ENCODE peak calls at places on chromosomes 16 and 17, in five cellular contexts. N is neural progenitor cell; L is activated CD4-positive, alpha-beta T cell treated with anti-CD3 and anti-CD28 coated beads, Interleukin-2, amount 50 U/mL, for 1 hour; Y is Jurkat, Clone E6-1; F is NCI-H2029 treated with DMSO at 0.1 percent for 48 hours. B is an unnamed sample.

GRCh38 chr17:41098476-41098875 is 534 bp upstream of the KRTAP4-8 start:
- DNase-seq in N (no peak), L (no peak), Y (no peak), F (no peak), B (no peak)

GRCh38 chr17:9444687-9445086 is 130.9 kb downstream of the STX8 start:
- DNase-seq in N (no peak), L (no peak), Y (no peak), F (no peak), B (no peak)

GRCh38 chr16:85056211-85056748 is 28.7 kb downstream of the KIAA0513 start:
- DNase-seq in N (peak; percentile 47), L (no peak), Y (no peak), F (no peak), B (no peak)

GRCh38 chr17:81432873-81433451 is 37.7 kb downstream of the BAHCC1 start:
- DNase-seq in N (no peak), L (no peak), Y (no peak), F (peak; percentile 43), B (no peak)

GRCh38 chr17:81018044-81018802 is 16.7 kb upstream of the BAIAP2 start:
- DNase-seq in N (peak; percentile 82), L (peak; percentile 21), Y (no peak), F (peak; percentile 29), B (peak; percentile 86)

GRCh38 chr17:17792551-17793377 is 44.0 kb downstream of the SREBF1 start:
- DNase-seq in N (peak; percentile 64), L (peak; percentile 51), Y (peak; percentile 80), F (no peak), B (peak; percentile 84)

GRCh38 chr17:37570527-37571093 is 38.6 kb downstream of the SYNRG start:
- DNase-seq in N (peak; percentile 67), L (peak; percentile 6), Y (peak; percentile 12), F (peak; percentile 10), B (peak; percentile 4)

GRCh38 chr17:35294756-35295155 is 51.9 kb downstream of the SLFN5 start:
- DNase-seq in N (no peak), L (no peak), Y (no peak), F (no peak), B (no peak)

GRCh38 chr16:77336637-77337036 is 98.2 kb downstream of the ADAMTS18 start:
- DNase-seq in N (peak; percentile 62), L (no peak), Y (no peak), F (no peak), B (no peak)

GRCh38 chr16:12538667-12539081 is 265.0 kb downstream of the CPPED1 start:
- DNase-seq in N (no peak), L (no peak), Y (no peak), F (no peak), B (peak; percentile 19)

GRCh38 chr16:19517424-19518089 is 4.3 kb downstream of the GDE1 start:
- DNase-seq in N (no peak), L (no peak), Y (no peak), F (no peak), B (no peak)

GRCh38 chr16:84514874-84515835 is 10.7 kb upstream of the MEAK7 start:
- DNase-seq in N (peak; percentile 50), L (peak; percentile 76), Y (peak; percentile 94), F (peak; percentile 12), B (no peak)

GRCh38 chr17:18995220-18995619 is 9.3 kb downstream of the FAM83G start:
- DNase-seq in N (no peak), L (no peak), Y (no peak), F (no peak), B (no peak)

GRCh38 chr16:87056083-87056482 is 261.1 kb downstream of the C16orf95 start:
- DNase-seq in N (no peak), L (no peak), Y (no peak), F (no peak), B (no peak)

GRCh38 chr16:11178424-11178823 is 77.6 kb downstream of the SOCS1 start:
- DNase-seq in N (no peak), L (no peak), Y (no peak), F (no peak), B (no peak)

GRCh38 chr16:12010388-12011251 is 34.1 kb downstream of the SNX29 start:
- DNase-seq in N (no peak), L (no peak), Y (no peak), F (no peak), B (no peak)

GRCh38 chr17:79945591-79946255 is 89.9 kb downstream of the TBC1D16 start:
- DNase-seq in N (no peak), L (no peak), Y (no peak), F (no peak), B (no peak)

GRCh38 chr17:50445730-50446305 is 19.8 kb downstream of the ACSF2 start:
- DNase-seq in N (no peak), L (no peak), Y (no peak), F (no peak), B (no peak)

GRCh38 chr17:78645421-78646295 is 68.5 kb upstream of the DNAH17 start:
- DNase-seq in N (no peak), L (peak; percentile 55), Y (no peak), F (no peak), B (peak; percentile 18)

GRCh38 chr17:60065867-60066266 is 12.9 kb downstream of the HEATR6 start:
- DNase-seq in N (no peak), L (no peak), Y (no peak), F (no peak), B (no peak)

GRCh38 chr16:56389554-56389953 is 35.8 kb downstream of the AMFR start:
- DNase-seq in N (no peak), L (no peak), Y (no peak), F (no peak), B (no peak)

GRCh38 chr17:28467456-28468025 is 5.9 kb upstream of the SLC13A2 start:
- DNase-seq in N (no peak), L (no peak), Y (peak; percentile 14), F (no peak), B (no peak)

GRCh38 chr17:81518785-81519283 is 6.2 kb upstream of the ACTG1 start:
- DNase-seq in N (peak; percentile 48), L (no peak), Y (no peak), F (no peak), B (no peak)

GRCh38 chr17:29847527-29847931 is 82.5 kb downstream of the SSH2 start:
- DNase-seq in N (no peak), L (no peak), Y (no peak), F (no peak), B (no peak)

GRCh38 chr16:27303256-27304100 is 10.3 kb upstream of the IL4R start:
- DNase-seq in N (no peak), L (no peak), Y (no peak), F (no peak), B (no peak)

GRCh38 chr17:444879-445454 is 92.4 kb upstream of the RPH3AL start:
- DNase-seq in N (peak; percentile 43), L (no peak), Y (no peak), F (no peak), B (no peak)

GRCh38 chr16:68235882-68236803 is at the start of gene ESRP2:
- DNase-seq in N (peak; percentile 62), L (no peak), Y (no peak), F (peak; percentile 22), B (no peak)

GRCh38 chr17:13086142-13086769 is 68.4 kb upstream of the ELAC2 start:
- DNase-seq in N (no peak), L (no peak), Y (no peak), F (no peak), B (no peak)

GRCh38 chr17:37475713-37476420 is 13.8 kb upstream of the DUSP14 start:
- DNase-seq in N (no peak), L (no peak), Y (no peak), F (no peak), B (no peak)

GRCh38 chr16:89404561-89404960 is 85.8 kb downstream of the ANKRD11 start:
- DNase-seq in N (no peak), L (no peak), Y (no peak), F (no peak), B (no peak)

GRCh38 chr17:73533801-73534574 is 110.3 kb downstream of the SDK2 start:
- DNase-seq in N (peak; percentile 73), L (no peak), Y (no peak), F (no peak), B (no peak)